ENCODE peak calls at places on chromosomes 2 and 18, in eight cellular contexts. J, W, H, L, M, N, B and K are unnamed samples.

GRCh38 chr2:225512873-225513580 is 113.5 kb downstream of the NYAP2 start:
- DNase-seq in J (no peak), W (peak; percentile 18), H (no peak), L (no peak), M (no peak), N (no peak), B (no peak), K (no peak)

GRCh38 chr18:50281972-50282520 is 723 bp upstream of the MBD1 start:
- DNase-seq in J (no peak), W (no peak), H (no peak), L (no peak), M (no peak), N (no peak), B (no peak), K (no peak)

GRCh38 chr2:221478106-221478863 is 93.8 kb downstream of the EPHA4 start:
- DNase-seq in J (no peak), W (no peak), H (no peak), L (no peak), M (no peak), N (no peak), B (no peak), K (no peak)

GRCh38 chr2:48946444-48947048 is 191.0 kb upstream of the LHCGR start:
- DNase-seq in J (no peak), W (peak; percentile 21), H (peak; percentile 61), L (peak; percentile 54), M (peak; percentile 21), N (peak; percentile 15), B (peak; percentile 78), K (no peak)

GRCh38 chr2:75482398-75482797 is 78.3 kb downstream of the EVA1A start:
- DNase-seq in J (no peak), W (no peak), H (no peak), L (no peak), M (no peak), N (no peak), B (no peak), K (no peak)

GRCh38 chr18:79951545-79952456 is at the start of gene SLC66A2:
- DNase-seq in J (peak; percentile 89), W (peak; percentile 47), H (peak; percentile 74), L (no peak), M (peak; percentile 96), N (peak; percentile 93), B (peak; percentile 78), K (peak; percentile 90)

GRCh38 chr2:178277741-178278197 is 83.5 kb downstream of the OSBPL6 start:
- DNase-seq in J (no peak), W (no peak), H (no peak), L (no peak), M (no peak), N (no peak), B (no peak), K (no peak)

GRCh38 chr2:150042844-150043503 is 444.5 kb downstream of the RND3 start:
- DNase-seq in J (no peak), W (no peak), H (peak; percentile 29), L (no peak), M (no peak), N (no peak), B (no peak), K (no peak)

GRCh38 chr2:189851174-189851826 is 67.0 kb downstream of the PMS1 start:
- DNase-seq in J (no peak), W (no peak), H (no peak), L (no peak), M (no peak), N (no peak), B (no peak), K (no peak)